ENCODE peak calls at places on chromosomes 16 and 17, in eight cellular contexts. H is fibroblast of lung; C is WTC11; Q is stimulated activated CD8-positive, alpha-beta memory T cell treated with anti-CD3 and anti-CD28 coated beads, Interleukin-2, amount 100 ng/mL, for 48 hours; T is HEK293T; V is posterior cingulate gyrus; Z is activated T-helper 1 cell treated with anti-CD3 and anti-CD28 coated beads, Interleukin-2, amount 50 U/mL, for 16 hours; S is MM.1S. L is an unnamed sample.

GRCh38 chr17:32803544-32803943 is 73.4 kb downstream of the MYO1D start:
- DNase-seq in V (no peak), C (no peak), Q (no peak), H (peak), S (no peak), T (no peak), Z (no peak), L (no peak)

GRCh38 chr17:30326816-30327215 is 7.0 kb downstream of the TMIGD1 start:
- DNase-seq in Z (no peak), S (no peak), Q (no peak), H (no peak), T (no peak), C (no peak), V (no peak), L (no peak)

GRCh38 chr16:50744911-50745310 is 3.0 kb downstream of the CYLD start:
- DNase-seq in Z (no peak), T (no peak), Q (no peak), C (no peak), H (no peak), S (no peak), V (no peak), L (no peak)

GRCh38 chr16:84340305-84341040 is 27.9 kb upstream of the ATP2C2 start:
- DNase-seq in V (no peak), C (no peak), T (no peak), Q (no peak), S (no peak), Z (no peak), H (no peak), L (no peak)

GRCh38 chr16:31134091-31134571 is 1.4 kb downstream of the PRSS8 start:
- DNase-seq in S (no peak), Z (no peak), T (no peak), H (no peak), Q (no peak), C (no peak), V (no peak), L (no peak)

GRCh38 chr17:59221159-59221847 is 992 bp downstream of the GDPD1 start:
- DNase-seq in Q (no peak), H (no peak), Z (no peak), V (no peak), S (peak), C (no peak), T (peak), L (no peak)

GRCh38 chr17:34797724-34798123 is 163.5 kb downstream of the CCT6B start:
- DNase-seq in Z (no peak), Q (no peak), H (peak), T (peak), V (no peak), S (peak), C (peak), L (peak)

GRCh38 chr17:29291163-29291752 is 2.7 kb downstream of the NUFIP2 start:
- DNase-seq in Z (no peak), C (no peak), V (no peak), S (peak), H (peak), Q (no peak), T (peak), L (peak)

GRCh38 chr16:2609827-2610470 is 72.1 kb downstream of the PDPK1 start:
- DNase-seq in V (no peak), Z (no peak), Q (no peak), T (no peak), C (no peak), H (no peak), S (no peak), L (no peak)

GRCh38 chr16:88600539-88600896 is 30.3 kb downstream of the ZC3H18 start:
- DNase-seq in T (no peak), Q (no peak), C (no peak), H (no peak), S (no peak), Z (no peak), V (no peak), L (no peak)

GRCh38 chr16:28063047-28063521 is 430 bp downstream of the GSG1L start:
- DNase-seq in T (peak), Q (no peak), S (no peak), Z (no peak), C (peak), V (no peak), H (no peak), L (no peak)

GRCh38 chr17:64648234-64648633 is 13.9 kb downstream of the SMURF2 start:
- DNase-seq in Q (no peak), S (no peak), C (no peak), H (no peak), Z (no peak), T (no peak), V (no peak), L (no peak)

GRCh38 chr16:11155284-11155806 is 100.7 kb downstream of the SOCS1 start:
- DNase-seq in H (peak), T (no peak), Q (peak), C (no peak), V (no peak), Z (no peak), S (no peak), L (no peak)

L was measured in GM12865.